ENCODE peak calls at places on chromosomes 11 and 22, in six cellular contexts. G, H, U, M, N and F are unnamed samples.

GRCh38 chr11:9574556-9574805 is 1.0 kb downstream of the WEE1 start:
- DNase-seq in G (no peak), H (no peak), U (no peak), M (no peak), N (no peak), F (no peak)

GRCh38 chr11:115042002-115042401 is 363.7 kb downstream of the NXPE2 start:
- DNase-seq in G (no peak), H (peak; percentile 56), U (no peak), M (no peak), N (no peak), F (no peak)

GRCh38 chr11:9760180-9760550 is 96.3 kb downstream of the SWAP70 start:
- DNase-seq in G (no peak), H (no peak), U (no peak), M (peak; percentile 33), N (peak; percentile 95), F (peak; percentile 87)

GRCh38 chr11:115869780-115870431 is 365.7 kb upstream of the CADM1 start:
- DNase-seq in G (no peak), H (peak; percentile 73), U (peak; percentile 60), M (peak; percentile 53), N (peak; percentile 51), F (peak; percentile 57)

GRCh38 chr11:47394322-47395224 is 13.8 kb upstream of the SLC39A13 start:
- DNase-seq in G (no peak), H (peak; percentile 32), U (no peak), M (peak; percentile 31), N (peak; percentile 20), F (peak; percentile 50)

GRCh38 chr11:16945671-16946469 is 68.3 kb downstream of the PLEKHA7 start:
- DNase-seq in G (peak; percentile 35), H (peak; percentile 62), U (peak; percentile 69), M (peak; percentile 78), N (peak; percentile 34), F (peak; percentile 53)

GRCh38 chr11:100677796-100678195 is 9.3 kb upstream of the ARHGAP42 start:
- DNase-seq in G (no peak), H (no peak), U (no peak), M (no peak), N (no peak), F (no peak)

GRCh38 chr22:45240810-45241631 is at the start of gene KIAA0930:
- DNase-seq in G (peak; percentile 82), H (peak; percentile 90), U (peak; percentile 92), M (peak; percentile 56), N (peak; percentile 68), F (peak; percentile 74)

GRCh38 chr11:44007746-44008501 is 39.9 kb upstream of the ACCSL start:
- DNase-seq in G (no peak), H (peak; percentile 11), U (peak; percentile 32), M (peak; percentile 95), N (no peak), F (no peak)

GRCh38 chr11:87037450-87038234 is at the start of gene TMEM135:
- DNase-seq in G (peak; percentile 97), H (peak; percentile 98), U (peak; percentile 97), M (peak; percentile 98), N (peak; percentile 83), F (peak; percentile 94)

GRCh38 chr11:134572741-134573675 is 161.0 kb upstream of the B3GAT1 start:
- DNase-seq in G (no peak), H (no peak), U (peak; percentile 34), M (no peak), N (no peak), F (no peak)

GRCh38 chr11:6646631-6647281 is 8.9 kb downstream of the DCHS1 start:
- DNase-seq in G (no peak), H (no peak), U (no peak), M (no peak), N (peak; percentile 60), F (peak; percentile 56)

GRCh38 chr22:19579880-19580279 is 55.7 kb upstream of the CLDN5 start:
- DNase-seq in G (no peak), H (no peak), U (no peak), M (no peak), N (no peak), F (no peak)

GRCh38 chr22:23073506-23074229 is 3.3 kb downstream of the GNAZ start:
- DNase-seq in G (no peak), H (no peak), U (no peak), M (no peak), N (no peak), F (no peak)

GRCh38 chr11:7573558-7574296 is 59.9 kb downstream of the PPFIBP2 start:
- DNase-seq in G (no peak), H (peak; percentile 57), U (no peak), M (peak; percentile 94), N (no peak), F (peak; percentile 25)

GRCh38 chr11:60498853-60499252 is 6.3 kb downstream of the MS4A12 start:
- DNase-seq in G (no peak), H (no peak), U (no peak), M (no peak), N (no peak), F (no peak)

GRCh38 chr11:118519549-118519948 is 7.7 kb upstream of the TTC36 start:
- DNase-seq in G (no peak), H (no peak), U (no peak), M (no peak), N (no peak), F (no peak)

GRCh38 chr22:44840611-44841322 is 88.4 kb downstream of the ARHGAP8 start:
- DNase-seq in G (no peak), H (no peak), U (no peak), M (no peak), N (no peak), F (no peak)

GRCh38 chr22:36245805-36246356 is 6.6 kb upstream of the APOL2 start:
- DNase-seq in G (no peak), H (peak; percentile 3), U (no peak), M (no peak), N (no peak), F (no peak)

GRCh38 chr11:29018631-29019030 is 910.4 kb downstream of the METTL15 start:
- DNase-seq in G (no peak), H (no peak), U (no peak), M (peak; percentile 39), N (peak; percentile 89), F (peak; percentile 76)

GRCh38 chr11:128214263-128214662 is 373.1 kb downstream of the ETS1 start:
- DNase-seq in G (no peak), H (no peak), U (no peak), M (no peak), N (no peak), F (no peak)

GRCh38 chr11:111382451-111382850 is 3.4 kb upstream of the POU2AF1 start:
- DNase-seq in G (no peak), H (no peak), U (no peak), M (no peak), N (no peak), F (no peak)

GRCh38 chr11:89420981-89421380 is 70.2 kb downstream of the NOX4 start:
- DNase-seq in G (no peak), H (no peak), U (no peak), M (peak; percentile 4), N (no peak), F (no peak)

GRCh38 chr11:89421718-89422117 is 69.5 kb downstream of the NOX4 start:
- DNase-seq in G (no peak), H (no peak), U (no peak), M (no peak), N (no peak), F (no peak)

DNA sequence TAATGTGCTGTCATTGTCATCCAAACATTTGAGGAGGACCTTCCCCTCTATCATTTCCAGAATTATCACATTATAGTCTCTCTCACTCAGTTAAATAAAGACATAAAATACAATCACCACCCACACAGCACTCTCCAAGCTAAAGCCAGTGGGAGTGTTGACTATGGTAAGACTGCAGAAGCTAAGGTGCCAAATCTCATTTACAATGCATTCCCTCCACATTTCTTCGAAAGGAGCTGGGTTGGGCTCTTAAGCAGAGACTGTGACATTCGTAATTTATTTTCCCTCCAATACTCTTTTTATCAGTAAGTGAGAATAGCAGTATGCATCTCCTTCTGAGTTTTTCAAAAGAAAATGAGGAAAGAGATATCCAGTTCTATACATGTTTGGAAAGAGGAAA is 74.2 kb downstream of the NOX4 start:
- DNase-seq in G (no peak), H (no peak), U (no peak), M (no peak), N (no peak), F (no peak)
- H2AK5ac ChIP-seq in G (no peak overlapping the region), H (no peak overlapping the region), U (no peak overlapping the region), M (no peak overlapping the region), N (no peak overlapping the region), F (no peak overlapping the region)

GRCh38 chr11:70352074-70352473 is 46.3 kb upstream of the CTTN start:
- DNase-seq in G (no peak), H (no peak), U (no peak), M (no peak), N (no peak), F (no peak)
- H3K27me3 ChIP-seq in G (no peaks in the 10 kb centered on the region), H (no peaks in the 10 kb centered on the region), U (no peaks in the 10 kb centered on the region), M (no peaks in the 10 kb centered on the region), N (no peaks in the 10 kb centered on the region), F (no peaks in the 10 kb centered on the region)

DNA sequence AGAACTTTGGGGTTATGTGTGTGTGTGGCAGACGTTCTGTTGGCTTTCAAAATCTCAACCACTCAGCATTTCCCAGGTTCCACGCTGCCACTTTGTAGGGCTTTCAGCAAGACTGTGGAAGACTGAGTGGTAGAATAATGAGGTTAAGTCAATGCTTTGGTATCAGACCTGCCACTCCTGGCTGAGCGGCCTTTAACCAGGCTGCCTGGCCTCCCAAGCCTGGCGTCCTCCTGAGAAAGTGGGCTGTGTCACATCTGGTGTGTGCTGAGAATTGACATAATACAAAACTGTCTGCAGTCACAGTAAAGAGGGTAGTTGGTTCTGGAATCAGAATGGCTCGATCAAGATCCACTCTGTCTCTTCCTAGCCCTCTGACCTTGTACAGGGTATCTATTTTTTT is 126.5 kb downstream of the DBX1 start:
- DNase-seq in G (no peak), H (no peak), U (no peak), M (no peak), N (no peak), F (no peak)
- H2AK5ac ChIP-seq in G (no peak overlapping the region), H (no peak overlapping the region), U (peak overlapping the region; percentile 32), M (peak overlapping the region; percentile 27), N (peak overlapping the region; percentile 74), F (no peak overlapping the region)

GRCh38 chr22:49583341-49583740 is 244.3 kb downstream of the BRD1 start:
- DNase-seq in G (no peak), H (no peak), U (peak; percentile 35), M (no peak), N (no peak), F (no peak)

GRCh38 chr22:49585695-49586243 is 241.9 kb downstream of the BRD1 start:
- DNase-seq in G (no peak), H (no peak), U (no peak), M (no peak), N (no peak), F (no peak)

GRCh38 chr22:49582671-49583070 is 245.0 kb downstream of the BRD1 start:
- DNase-seq in G (no peak), H (no peak), U (peak; percentile 33), M (no peak), N (no peak), F (no peak)

GRCh38 chr22:49582171-49582570 is 245.5 kb downstream of the BRD1 start:
- DNase-seq in G (no peak), H (no peak), U (no peak), M (no peak), N (no peak), F (no peak)

DNA sequence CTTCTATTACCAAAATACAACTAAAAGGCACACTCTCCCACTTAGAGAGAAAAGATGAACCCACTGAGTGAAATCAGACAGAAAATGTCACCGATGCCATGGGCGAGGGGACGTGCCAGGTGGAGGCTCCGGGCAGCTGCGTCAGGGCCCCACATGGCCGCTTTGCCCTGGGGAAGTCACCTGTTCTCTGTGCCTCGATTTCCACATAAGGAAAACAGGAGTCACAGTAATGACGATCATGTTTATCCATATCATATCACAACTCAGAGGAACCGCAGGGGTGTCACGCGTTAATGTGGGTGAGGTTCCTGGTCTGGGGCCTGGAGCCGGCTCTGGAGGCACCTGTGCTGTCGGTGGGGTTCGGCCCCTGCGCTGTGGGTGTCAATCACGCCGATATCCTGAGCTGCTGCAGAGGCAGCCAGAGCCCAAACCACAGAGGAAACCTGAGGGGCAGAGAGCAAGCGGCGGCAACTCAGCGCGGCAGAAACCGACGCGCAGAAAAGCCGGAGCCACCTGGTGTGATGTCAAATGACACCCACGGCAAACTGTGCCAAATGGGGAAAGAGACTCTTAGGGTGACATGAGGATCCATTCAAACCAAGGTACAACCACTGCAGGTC is 243.7 kb downstream of the BRD1 start:
- DNase-seq in G (no peak), H (no peak), U (no peak), M (no peak), N (no peak), F (no peak)
- H3K27me3 ChIP-seq in G (no peaks in the 10 kb centered on the region), H (no peaks in the 10 kb centered on the region), U (no peaks in the 10 kb centered on the region), M (no peaks in the 10 kb centered on the region), N (no peaks in the 10 kb centered on the region), F (no peaks in the 10 kb centered on the region)